ENCODE peak calls at places on chromosomes 11 and 22, in four cellular contexts. B is stomach, U is spleen, C is transverse colon. L is an unnamed sample.
A peak's percentile ranks its signal among the peaks of the same experiment; 100 is the strongest.

GRCh38 chr11:17547051-17547577 is at the start of gene OTOG:
- DNase-seq in B (no peak), U (no peak), C (no peak), L (no peak)

GRCh38 chr11:63641727-63642126 is 27.5 kb upstream of the PLAAT3 start:
- DNase-seq in B (no peak), U (no peak), C (no peak), L (no peak)

GRCh38 chr11:119319136-119319701 is 2.3 kb upstream of the MCAM start:
- DNase-seq in B (no peak), U (no peak), C (no peak), L (no peak)

GRCh38 chr11:12287374-12288211 is 89.8 kb upstream of the PARVA start:
- DNase-seq in B (peak; percentile 26), U (no peak), C (peak; percentile 48), L (no peak)

GRCh38 chr11:5197538-5197937 is 2.9 kb downstream of the OR51V1 start:
- DNase-seq in B (no peak), U (no peak), C (no peak), L (no peak)

GRCh38 chr11:86182976-86183584 is 61.5 kb upstream of the EED start:
- DNase-seq in B (peak; percentile 74), U (no peak), C (peak; percentile 80), L (no peak)

GRCh38 chr22:48319321-48320047 is 1508.2 kb downstream of the BRD1 start:
- DNase-seq in B (no peak), U (peak; percentile 58), C (no peak), L (no peak)

GRCh38 chr11:12864316-12865156 is 144.6 kb upstream of the RASSF10 start:
- DNase-seq in B (peak; percentile 52), U (no peak), C (no peak), L (no peak)

DNA sequence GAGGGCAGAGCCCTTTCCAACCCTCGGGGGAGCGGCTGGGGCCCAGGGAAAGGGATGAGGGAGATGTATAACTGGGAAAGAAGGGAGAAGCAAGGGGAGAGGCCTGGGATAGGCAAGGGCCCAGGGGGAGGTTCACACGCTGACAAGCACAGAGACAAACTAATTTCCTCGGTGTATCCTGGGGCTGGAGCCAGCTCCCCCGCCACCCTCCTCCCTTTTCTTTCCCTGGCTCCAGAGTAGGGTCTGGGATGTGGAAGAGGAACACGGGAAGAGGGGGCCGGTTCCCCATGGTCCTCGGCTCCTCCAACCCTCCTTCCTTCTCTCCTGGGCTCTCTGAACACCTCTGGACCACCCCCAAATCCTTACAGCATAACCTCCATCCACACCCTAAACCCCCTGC is 6.9 kb downstream of the CLCF1 start:
- DNase-seq in B (no peak), U (no peak), C (no peak), L (no peak)
- TF ChIP-seq POLR2AphosphoS5 in B (no peak), U (no peak), C (no peak), L (no peak)

DNA sequence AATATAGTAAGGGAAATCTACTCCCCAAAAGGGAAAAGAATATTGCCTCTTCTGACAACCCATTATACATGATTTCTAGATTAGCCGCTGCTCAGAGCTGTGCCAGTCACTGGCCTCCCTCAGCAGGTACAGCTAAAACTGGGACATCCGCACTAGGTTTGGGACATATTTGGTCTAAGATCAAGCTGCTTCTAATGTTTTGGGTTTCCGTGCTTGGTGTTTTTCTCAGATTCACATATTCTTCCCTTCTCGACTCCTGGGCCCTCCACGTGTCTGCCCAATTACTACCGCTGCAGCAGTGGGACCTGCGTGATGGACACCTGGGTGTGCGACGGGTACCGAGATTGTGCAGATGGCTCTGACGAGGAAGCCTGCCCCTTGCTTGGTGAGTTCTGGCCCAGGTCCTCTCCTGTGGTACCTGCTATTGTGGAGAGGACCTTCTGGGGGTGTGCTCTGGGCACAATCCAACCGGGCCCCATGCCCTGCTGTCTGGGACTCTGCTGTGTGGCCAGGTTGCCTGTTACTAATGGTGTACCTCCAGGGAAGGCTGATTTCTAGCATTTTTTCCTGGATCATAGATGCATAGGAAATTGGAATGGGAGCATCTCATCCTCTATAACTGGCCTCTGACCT is 138.1 kb upstream of the SORL1-AS1 start:
- DNase-seq in B (no peak), U (no peak), C (no peak), L (no peak)
- H3K4me1 ChIP-seq in B (no peaks in the 10 kb centered on the region), U (peaks cover 29% of the 10 kb centered on the region), C (peaks cover 18% of the 10 kb centered on the region), L (no peaks in the 10 kb centered on the region)

GRCh38 chr11:495537-495931 is 11.5 kb downstream of the RNH1 start:
- DNase-seq in B (no peak), U (no peak), C (no peak), L (no peak)
- TF ChIP-seq POLR2AphosphoS5 in B (no peak), U (no peak), C (no peak), L (no peak)

DNA sequence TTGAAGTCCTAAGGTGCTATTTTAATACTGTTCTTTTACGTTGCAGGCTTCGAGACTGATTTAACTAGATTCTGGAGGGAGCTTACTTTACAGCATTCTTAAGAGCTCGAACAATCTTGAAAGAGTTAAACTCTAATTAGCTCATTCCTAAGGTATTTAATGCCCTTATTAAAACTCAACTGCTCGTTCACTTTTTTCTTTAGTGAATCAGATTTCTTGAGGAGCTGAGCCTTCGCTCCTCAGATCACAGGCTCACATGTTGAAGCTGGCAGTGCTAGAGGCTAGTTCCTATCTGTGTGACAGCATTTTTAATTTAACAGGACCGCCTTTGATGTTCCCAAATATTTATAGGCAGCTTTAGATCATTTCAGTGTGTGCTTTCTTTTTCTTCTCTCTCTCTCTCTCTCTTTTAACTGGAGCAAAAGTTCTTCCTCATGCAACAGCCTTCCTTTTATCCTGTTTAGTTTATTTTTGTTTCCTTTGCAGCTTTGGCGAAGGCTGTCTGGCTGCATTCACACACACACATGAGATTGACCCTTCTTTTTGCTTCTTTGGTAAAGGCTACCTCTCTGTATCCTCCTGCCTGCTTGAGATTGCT is 20.9 kb downstream of the ZNRF3 start:
- DNase-seq in B (no peak), U (no peak), C (no peak), L (no peak)
- H3K4me1 ChIP-seq in B (peaks cover 23% of the 10 kb centered on the region), U (peaks cover 19% of the 10 kb centered on the region), C (peaks cover 34% of the 10 kb centered on the region), L (no peaks in the 10 kb centered on the region)

GRCh38 chr11:72411623-72412532 is 22.5 kb downstream of the CLPB start:
- DNase-seq in B (no peak), U (peak; percentile 78), C (peak; percentile 25), L (peak; percentile 28)
- TF ChIP-seq POLR2AphosphoS5 in B (no peak), U (peak; percentile 72), C (no peak), L (no peak)

GRCh38 chr11:44787070-44787469 is 60.3 kb downstream of the TSPAN18 start:
- DNase-seq in B (no peak), U (no peak), C (no peak), L (no peak)

GRCh38 chr11:44785856-44786606 is 59.3 kb downstream of the TSPAN18 start:
- DNase-seq in B (no peak), U (peak; percentile 51), C (no peak), L (no peak)

GRCh38 chr11:44784784-44785183 is 58.0 kb downstream of the TSPAN18 start:
- DNase-seq in B (no peak), U (no peak), C (no peak), L (no peak)

GRCh38 chr11:44782478-44782877 is 55.7 kb downstream of the TSPAN18 start:
- DNase-seq in B (no peak), U (no peak), C (no peak), L (no peak)

DNA sequence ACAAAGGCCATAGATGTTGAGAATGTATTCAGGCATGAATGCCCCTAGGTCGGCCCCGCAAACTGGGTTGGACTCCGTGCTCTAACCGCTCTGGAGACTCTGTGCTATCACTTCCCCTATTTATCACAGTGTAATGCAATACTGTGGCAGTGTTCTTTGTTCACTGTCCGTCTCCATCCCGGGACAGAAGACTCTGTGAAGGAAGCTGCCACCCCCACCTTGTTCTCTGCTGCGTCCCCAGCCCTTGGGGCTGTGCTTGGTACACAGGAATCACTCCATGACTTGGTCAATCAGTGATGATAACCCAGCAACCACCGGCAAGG is 57.6 kb downstream of the TSPAN18 start:
- DNase-seq in B (no peak), U (no peak), C (no peak), L (no peak)
- H3K4me1 ChIP-seq in B (no peaks in the 10 kb centered on the region), U (no peaks in the 10 kb centered on the region), C (peaks cover 4% of the 10 kb centered on the region), L (no peaks in the 10 kb centered on the region)

GRCh38 chr11:100957499-100957898 is 172.1 kb downstream of the PGR start:
- DNase-seq in B (no peak), U (no peak), C (no peak), L (no peak)
- TF ChIP-seq POLR2AphosphoS5 in B (no peak), U (no peak), C (no peak), L (no peak)

GRCh38 chr11:65471410-65471762 is 27.5 kb upstream of the MALAT1 start:
- DNase-seq in B (peak; percentile 84), U (peak; percentile 89), C (peak; percentile 78), L (no peak)
- H3K4me1 ChIP-seq in B (peaks cover 24% of the 10 kb centered on the region), U (peaks cover 37% of the 10 kb centered on the region), C (peaks cover 39% of the 10 kb centered on the region), L (peaks cover 11% of the 10 kb centered on the region)

GRCh38 chr22:50461979-50462540 is 12.8 kb downstream of the SBF1 start:
- DNase-seq in B (no peak), U (no peak), C (no peak), L (no peak)

GRCh38 chr22:50459443-50460140 is 15.2 kb downstream of the SBF1 start:
- DNase-seq in B (no peak), U (no peak), C (no peak), L (no peak)

GRCh38 chr22:50459016-50459415 is 15.8 kb downstream of the SBF1 start:
- DNase-seq in B (no peak), U (no peak), C (no peak), L (no peak)

GRCh38 chr22:50461536-50461935 is 13.3 kb downstream of the SBF1 start:
- DNase-seq in B (no peak), U (no peak), C (no peak), L (no peak)

GRCh38 chr22:50460942-50461341 is 13.9 kb downstream of the SBF1 start:
- DNase-seq in B (peak; percentile 73), U (no peak), C (peak; percentile 47), L (no peak)
- TF ChIP-seq POLR2AphosphoS5 in B (no peak), U (no peak), C (no peak), L (no peak)